ENCODE peak calls at places on chromosomes 2 and 18, in four cellular contexts. K is OCI-M1; X is BE2C; B is stimulated activated CD8-positive, alpha-beta memory T cell treated with anti-CD3 and anti-CD28 coated beads, Interleukin-4, amount 100 ng/mL, for 4 hours. Y is an unnamed sample.

GRCh38 chr18:56709463-56709862 is 58.3 kb downstream of the WDR7 start:
- DNase-seq in K (peak), X (peak), B (peak), Y (no peak)

GRCh38 chr2:109333414-109334194 is 204.6 kb downstream of the SH3RF3 start:
- DNase-seq in K (peak), X (no peak), B (no peak), Y (no peak)

GRCh38 chr2:99984781-99985525 is 157.4 kb downstream of the AFF3 start:
- DNase-seq in K (no peak), X (no peak), B (no peak), Y (no peak)

GRCh38 chr2:155382781-155383180 is 684.3 kb downstream of the KCNJ3 start:
- DNase-seq in K (no peak), X (no peak), B (no peak), Y (no peak)

GRCh38 chr2:21317131-21317530 is 193.4 kb downstream of the TDRD15 start:
- DNase-seq in K (peak), X (peak), B (no peak), Y (no peak)

GRCh38 chr2:80506563-80506962 is 202.0 kb upstream of the LRRTM1 start:
- DNase-seq in K (peak), X (no peak), B (no peak), Y (no peak)

GRCh38 chr18:59354731-59355130 is 4.3 kb downstream of the LMAN1 start:
- DNase-seq in K (no peak), X (no peak), B (no peak), Y (no peak)

GRCh38 chr18:4547126-4547525 is 92.0 kb upstream of the DLGAP1 start:
- DNase-seq in K (no peak), X (no peak), B (no peak), Y (no peak)

GRCh38 chr2:152637251-152637650 is 80.0 kb downstream of the PRPF40A start:
- DNase-seq in K (no peak), X (no peak), B (no peak), Y (no peak)

GRCh38 chr18:21598726-21599584 is 1.5 kb downstream of the ESCO1 start:
- DNase-seq in K (peak), X (no peak), B (no peak), Y (no peak)

GRCh38 chr2:15302154-15302553 is 259.0 kb downstream of the NBAS start:
- DNase-seq in K (no peak), X (peak), B (no peak), Y (no peak)

GRCh38 chr2:60998628-60999545 is 18.6 kb upstream of the PEX13 start:
- DNase-seq in K (peak), X (no peak), B (no peak), Y (no peak)

GRCh38 chr2:166106431-166107015 is 21.3 kb downstream of the SCN1A start:
- DNase-seq in K (peak), X (peak), B (no peak), Y (no peak)

GRCh38 chr2:197869501-197870111 is 65.2 kb downstream of the PLCL1 start:
- DNase-seq in K (peak), X (no peak), B (no peak), Y (no peak)

GRCh38 chr2:42929985-42930581 is 137.7 kb upstream of the HAAO start:
- DNase-seq in K (no peak), X (no peak), B (no peak), Y (no peak)

Y was measured in cerebellar nuclear complex.